ENCODE peak calls at places on chromosome 1, in eight cellular contexts. R, V, X, Y, U, Q, N and O are unnamed samples.

GRCh38 chr1:63943393-63943792 is 169.6 kb downstream of the ROR1 start:
- DNase-seq in U (no peak), Y (no peak), N (no peak), Q (no peak), R (no peak), X (no peak), V (no peak), O (no peak)

GRCh38 chr1:90200637-90201235 is 205.8 kb downstream of the ZNF326 start:
- DNase-seq in Y (no peak), V (no peak), X (no peak), U (no peak), N (no peak), R (no peak), Q (no peak), O (no peak)

GRCh38 chr1:156413310-156414246 is 44.6 kb downstream of the RHBG start:
- DNase-seq in V (no peak), X (no peak), U (no peak), Q (no peak), Y (no peak), R (no peak), N (no peak), O (no peak)

GRCh38 chr1:58858344-58858673 is 74.5 kb upstream of the JUN start:
- DNase-seq in Q (no peak), U (peak; percentile 27), Y (no peak), N (no peak), X (no peak), R (no peak), V (no peak), O (no peak)

GRCh38 chr1:38875811-38876210 is 2.7 kb upstream of the MYCBP start:
- DNase-seq in X (no peak), Y (no peak), N (no peak), R (no peak), U (no peak), V (no peak), Q (no peak), O (no peak)

GRCh38 chr1:42228938-42229337 is 64.4 kb upstream of the GUCA2A start:
- DNase-seq in Q (no peak), U (no peak), Y (no peak), X (no peak), R (no peak), V (no peak), N (no peak), O (no peak)

GRCh38 chr1:222995230-222995580 is 147.8 kb downstream of the TLR5 start:
- DNase-seq in V (no peak), R (no peak), Y (no peak), U (peak; percentile 40), X (no peak), N (no peak), Q (no peak), O (no peak)

GRCh38 chr1:214551436-214552173 is at the start of gene PTPN14:
- DNase-seq in V (no peak), Y (peak; percentile 91), R (peak; percentile 90), Q (peak; percentile 80), U (peak; percentile 93), X (peak; percentile 97), N (peak; percentile 58), O (peak; percentile 88)

GRCh38 chr1:66931548-66932124 is 6.8 kb downstream of the MIER1 start:
- DNase-seq in X (no peak), V (no peak), R (no peak), U (no peak), Q (no peak), N (no peak), Y (no peak), O (no peak)

GRCh38 chr1:53393325-53393792 is 65.5 kb upstream of the LRP8 start:
- DNase-seq in N (peak; percentile 88), V (peak; percentile 39), X (peak; percentile 84), R (peak; percentile 74), Y (peak; percentile 76), U (peak; percentile 73), Q (peak; percentile 82), O (no peak)

GRCh38 chr1:33392639-33393038 is 38.3 kb downstream of the PHC2 start:
- DNase-seq in U (no peak), N (no peak), V (no peak), R (no peak), X (no peak), Y (no peak), Q (no peak), O (no peak)

GRCh38 chr1:1788646-1789431 is 10.6 kb upstream of the NADK start:
- DNase-seq in N (no peak), Q (peak; percentile 35), U (peak; percentile 44), R (no peak), Y (peak; percentile 28), V (no peak), X (peak; percentile 40), O (no peak)

GRCh38 chr1:170471310-170471839 is 60.6 kb upstream of the GORAB start:
- DNase-seq in N (no peak), Y (no peak), R (no peak), U (peak; percentile 83), X (no peak), Q (no peak), V (no peak), O (peak; percentile 24)

GRCh38 chr1:170692866-170693575 is 29.1 kb downstream of the PRRX1 start:
- DNase-seq in Q (no peak), X (no peak), U (peak; percentile 88), N (no peak), V (no peak), Y (no peak), R (no peak), O (no peak)

GRCh38 chr1:156104065-156104810 is 10.3 kb upstream of the LMNA start:
- DNase-seq in Y (peak; percentile 87), Q (peak; percentile 83), V (no peak), N (no peak), X (peak; percentile 44), U (peak; percentile 90), R (peak; percentile 78), O (peak; percentile 91)

GRCh38 chr1:170694172-170694926 is 30.4 kb downstream of the PRRX1 start:
- DNase-seq in Y (no peak), R (no peak), X (no peak), Q (no peak), N (no peak), U (peak; percentile 62), V (no peak), O (no peak)

GRCh38 chr1:66250075-66250474 is 283.9 kb upstream of the SGIP1 start:
- DNase-seq in V (no peak), U (no peak), Y (no peak), N (no peak), X (no peak), R (no peak), Q (no peak), O (no peak)

GRCh38 chr1:204513117-204513716 is 3.0 kb upstream of the MDM4 start:
- DNase-seq in N (peak; percentile 68), X (no peak), Q (no peak), V (peak; percentile 86), Y (no peak), R (no peak), U (no peak), O (no peak)

GRCh38 chr1:11880181-11880575 is 21.4 kb upstream of the NPPB start:
- DNase-seq in V (no peak), Q (no peak), X (no peak), R (no peak), N (peak; percentile 16), U (no peak), Y (no peak), O (no peak)

GRCh38 chr1:11882814-11883538 is 24.2 kb upstream of the NPPB start:
- DNase-seq in N (peak; percentile 37), X (peak; percentile 99), R (peak; percentile 88), V (no peak), Y (no peak), Q (peak; percentile 72), U (no peak), O (no peak)

GRCh38 chr1:11879311-11880180 is 20.8 kb upstream of the NPPB start:
- DNase-seq in Y (no peak), R (no peak), X (no peak), Q (no peak), N (peak; percentile 23), V (no peak), U (no peak), O (no peak)

GRCh38 chr1:11880911-11881748 is 22.4 kb upstream of the NPPB start:
- DNase-seq in Y (no peak), X (peak; percentile 85), Q (no peak), R (no peak), U (no peak), N (peak; percentile 20), V (no peak), O (no peak)

GRCh38 chr1:11881749-11882441 is 23.1 kb upstream of the NPPB start:
- DNase-seq in Y (no peak), V (no peak), N (no peak), Q (no peak), U (no peak), X (no peak), R (no peak), O (no peak)
- TF ChIP-seq CTCF in Y (no peak), V (no peak), N (no peak), Q (no peak), U (no peak), X (no peak), R (no peak), O (no peak)

GRCh38 chr1:227954163-227954850 is 6.6 kb upstream of the WNT9A start:
- DNase-seq in N (no peak), V (no peak), Y (no peak), Q (no peak), U (no peak), R (no peak), X (no peak), O (no peak)
- TF ChIP-seq CTCF in N (no peak), V (no peak), Y (no peak), Q (no peak), U (no peak), R (no peak), X (no peak), O (no peak)

DNA sequence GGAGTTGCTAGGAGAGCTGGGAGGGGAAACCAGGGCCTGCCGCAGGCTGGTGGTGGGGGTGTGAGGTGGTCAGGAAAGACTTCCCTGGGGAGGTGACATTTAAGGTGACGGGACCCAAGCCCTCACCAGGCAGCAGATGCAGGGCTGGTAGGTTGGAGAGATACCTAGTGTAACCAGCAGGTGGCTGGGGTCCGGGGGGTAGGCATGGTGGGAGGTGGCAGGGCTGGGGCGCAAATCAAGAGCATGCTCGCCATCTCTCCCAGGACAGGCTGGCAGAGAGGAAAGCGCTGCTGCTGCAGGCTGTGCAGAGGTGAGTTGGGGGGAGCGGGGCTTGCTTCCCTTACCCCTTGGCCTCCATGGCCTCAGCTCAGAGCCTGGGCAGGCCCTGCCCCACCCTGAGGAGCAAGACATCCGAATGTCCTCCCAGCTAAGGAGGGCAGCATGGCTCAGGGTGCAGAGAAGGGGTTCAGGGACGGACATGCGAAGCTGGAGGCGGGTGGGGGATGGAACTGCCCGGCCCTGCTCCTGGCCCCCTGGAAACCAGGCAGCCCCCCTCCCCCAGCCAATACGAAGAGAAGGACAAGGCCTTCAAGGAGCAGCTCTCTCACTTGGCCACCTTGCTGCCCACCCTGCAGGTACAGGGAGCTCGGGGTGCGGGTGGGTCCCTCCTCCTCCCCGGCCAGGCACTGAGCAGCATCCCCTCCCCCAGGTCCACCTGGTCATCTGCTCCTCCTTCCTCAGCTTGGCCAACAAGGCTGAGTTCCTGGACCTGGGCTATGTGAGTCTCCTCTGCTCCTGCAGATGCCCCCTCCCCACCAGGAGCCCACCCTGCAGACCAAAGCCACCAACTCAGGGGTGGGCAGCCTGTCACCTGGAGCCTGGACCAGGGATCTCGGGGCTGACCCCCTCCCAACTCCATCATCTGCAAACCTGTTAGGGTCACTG is 4.0 kb downstream of the RNF207 start:
- DNase-seq in X (no peak), V (no peak), Y (no peak), U (no peak), N (no peak), R (no peak), Q (peak; percentile 26), O (no peak)
- TF ChIP-seq CTCF in X (no peak), V (peak; percentile 31), Y (no peak), U (peak; percentile 26), N (peak; percentile 7), R (no peak), Q (no peak), O (peak; percentile 12)

GRCh38 chr1:32127780-32128179 is 19.9 kb downstream of the KPNA6 start:
- DNase-seq in Y (no peak), U (no peak), V (no peak), Q (no peak), X (no peak), R (no peak), N (no peak), O (no peak)
- TF ChIP-seq CTCF in Y (no peak), U (no peak), V (no peak), Q (no peak), X (no peak), R (no peak), N (no peak), O (no peak)